ENCODE peak calls at places on chromosomes 13 and 19, in four cellular contexts. C is esophagus squamous epithelium, G is mucosa of descending colon, L is stomach. D is an unnamed sample.
A peak's percentile ranks its signal among the peaks of the same experiment; 100 is the strongest.

GRCh38 chr19:46976845-46977320 is 42.8 kb upstream of the NPAS1 start:
- DNase-seq in C (no peak), G (no peak), L (peak; percentile 43), D (no peak)

GRCh38 chr13:33323766-33324525 is 38.4 kb upstream of the STARD13 start:
- DNase-seq in C (no peak), G (no peak), L (no peak), D (no peak)

GRCh38 chr19:46466536-46467199 is 4.7 kb downstream of the PNMA8A start:
- DNase-seq in C (no peak), G (no peak), L (no peak), D (no peak)

GRCh38 chr13:19586904-19587634 is 25.7 kb upstream of the TPTE2 start:
- DNase-seq in C (no peak), G (peak; percentile 50), L (peak; percentile 31), D (no peak)

GRCh38 chr13:77692746-77693448 is 4.6 kb upstream of the SLAIN1 start:
- DNase-seq in C (no peak), G (no peak), L (no peak), D (no peak)

GRCh38 chr19:55156202-55157063 is 1.1 kb downstream of the TNNI3 start:
- DNase-seq in C (no peak), G (peak; percentile 83), L (peak; percentile 65), D (no peak)

GRCh38 chr19:11633223-11633622 is 35.9 kb downstream of the ZNF627 start:
- DNase-seq in C (no peak), G (no peak), L (no peak), D (no peak)

GRCh38 chr19:29277107-29277506 is 64.2 kb upstream of the UQCRFS1 start:
- DNase-seq in C (no peak), G (no peak), L (no peak), D (no peak)

GRCh38 chr19:35299523-35300339 is 7.8 kb downstream of the MAG start:
- DNase-seq in C (no peak), G (no peak), L (no peak), D (no peak)

GRCh38 chr19:47742636-47743035 is 2.7 kb upstream of the NOP53 start:
- DNase-seq in C (no peak), G (no peak), L (no peak), D (no peak)

GRCh38 chr19:30669329-30670010 is 297.3 kb downstream of the ZNF536 start:
- DNase-seq in C (no peak), G (peak; percentile 62), L (peak; percentile 63), D (peak; percentile 80)

GRCh38 chr13:110944121-110944967 is 29.5 kb upstream of the ANKRD10 start:
- DNase-seq in C (no peak), G (no peak), L (peak; percentile 32), D (no peak)

GRCh38 chr19:7483720-7484201 is 5.1 kb downstream of the PEX11G start:
- DNase-seq in C (no peak), G (no peak), L (no peak), D (no peak)

GRCh38 chr13:83503424-83503823 is 378.9 kb downstream of the SLITRK1 start:
- DNase-seq in C (no peak), G (no peak), L (no peak), D (no peak)

GRCh38 chr19:46629546-46630025 is 4.7 kb upstream of the PTGIR start:
- DNase-seq in C (no peak), G (no peak), L (peak; percentile 79), D (no peak)

GRCh38 chr13:60583911-60584753 is 187.1 kb downstream of the TDRD3 start:
- DNase-seq in C (no peak), G (no peak), L (no peak), D (no peak)

GRCh38 chr13:27493981-27494380 is 43.6 kb upstream of the MTIF3 start:
- DNase-seq in C (no peak), G (no peak), L (no peak), D (no peak)

GRCh38 chr19:57314146-57314545 is 6.1 kb upstream of the ZNF543 start:
- DNase-seq in C (no peak), G (no peak), L (no peak), D (no peak)

GRCh38 chr19:6292006-6292405 is 12.2 kb upstream of the MLLT1 start:
- DNase-seq in C (no peak), G (no peak), L (no peak), D (no peak)

GRCh38 chr19:5947435-5947834 is 30.5 kb downstream of the RANBP3 start:
- DNase-seq in C (no peak), G (no peak), L (peak; percentile 37), D (no peak)

GRCh38 chr13:95254341-95254740 is 46.9 kb downstream of the ABCC4 start:
- DNase-seq in C (no peak), G (no peak), L (no peak), D (no peak)

GRCh38 chr13:105342421-105342820 is 1193.0 kb downstream of the EFNB2 start:
- DNase-seq in C (no peak), G (no peak), L (no peak), D (no peak)

GRCh38 chr19:50794074-50794777 is 4.0 kb downstream of the ACP4 start:
- DNase-seq in C (no peak), G (peak; percentile 66), L (no peak), D (no peak)

GRCh38 chr19:1066251-1066747 is 668 bp upstream of the ARHGAP45 start:
- DNase-seq in C (no peak), G (peak; percentile 56), L (no peak), D (no peak)

GRCh38 chr19:49132974-49133609 is 13.7 kb downstream of the PPFIA3 start:
- DNase-seq in C (no peak), G (peak; percentile 83), L (peak; percentile 51), D (no peak)

GRCh38 chr19:17866312-17867012 is 5.3 kb upstream of the SLC5A5 start:
- DNase-seq in C (no peak), G (no peak), L (no peak), D (no peak)

GRCh38 chr19:32343550-32344262 is 1.7 kb upstream of the ZNF507 start:
- DNase-seq in C (no peak), G (no peak), L (no peak), D (no peak)

GRCh38 chr13:112074139-112074710 is 7.3 kb downstream of the SOX1 start:
- DNase-seq in C (no peak), G (no peak), L (no peak), D (no peak)

GRCh38 chr13:50126378-50127016 is 111.3 kb downstream of the KCNRG start:
- DNase-seq in C (no peak), G (peak; percentile 60), L (no peak), D (no peak)

GRCh38 chr19:29232315-29232852 is 19.4 kb upstream of the UQCRFS1 start:
- DNase-seq in C (no peak), G (no peak), L (no peak), D (no peak)

GRCh38 chr13:51235756-51236564 is 13.8 kb downstream of the FAM124A start:
- DNase-seq in C (no peak), G (no peak), L (no peak), D (no peak)

GRCh38 chr19:14116918-14117578 is 514 bp downstream of the PRKACA start:
- DNase-seq in C (peak; percentile 17), G (peak; percentile 64), L (no peak), D (no peak)

GRCh38 chr13:107284168-107284567 is 716.2 kb upstream of the ARGLU1 start:
- DNase-seq in C (no peak), G (no peak), L (no peak), D (no peak)

GRCh38 chr19:2372076-2372612 is 12.1 kb downstream of the TMPRSS9 start:
- DNase-seq in C (no peak), G (no peak), L (no peak), D (no peak)

GRCh38 chr13:99356216-99357089 is 49.3 kb upstream of the GPR183 start:
- DNase-seq in C (no peak), G (no peak), L (no peak), D (no peak)

GRCh38 chr19:47376589-47377144 is 27.6 kb downstream of the DHX34 start:
- DNase-seq in C (no peak), G (no peak), L (no peak), D (no peak)

GRCh38 chr13:97231118-97231831 is 9.1 kb downstream of the MBNL2 start:
- DNase-seq in C (no peak), G (no peak), L (no peak), D (no peak)

GRCh38 chr19:9622531-9622930 is 1.5 kb upstream of the ZNF561 start:
- DNase-seq in C (no peak), G (no peak), L (no peak), D (no peak)

GRCh38 chr19:9615828-9616227 is 5.2 kb downstream of the ZNF561 start:
- DNase-seq in C (no peak), G (no peak), L (no peak), D (no peak)

GRCh38 chr19:9620842-9621155 is 233 bp downstream of the ZNF561 start:
- DNase-seq in C (no peak), G (no peak), L (no peak), D (no peak)

GRCh38 chr19:9621156-9622037 is at the start of gene ZNF561:
- DNase-seq in C (peak; percentile 55), G (peak; percentile 88), L (peak; percentile 84), D (peak; percentile 60)
- TF ChIP-seq CTCF in C (no peak), G (no peak), L (no peak), D (no peak)

GRCh38 chr19:42246143-42246868 is 3.9 kb upstream of the GSK3A start:
- DNase-seq in C (no peak), G (peak; percentile 73), L (peak; percentile 73), D (no peak)
- TF ChIP-seq CTCF in C (peak; percentile 24), G (peak; percentile 38), L (peak; percentile 43), D (no peak)

DNA sequence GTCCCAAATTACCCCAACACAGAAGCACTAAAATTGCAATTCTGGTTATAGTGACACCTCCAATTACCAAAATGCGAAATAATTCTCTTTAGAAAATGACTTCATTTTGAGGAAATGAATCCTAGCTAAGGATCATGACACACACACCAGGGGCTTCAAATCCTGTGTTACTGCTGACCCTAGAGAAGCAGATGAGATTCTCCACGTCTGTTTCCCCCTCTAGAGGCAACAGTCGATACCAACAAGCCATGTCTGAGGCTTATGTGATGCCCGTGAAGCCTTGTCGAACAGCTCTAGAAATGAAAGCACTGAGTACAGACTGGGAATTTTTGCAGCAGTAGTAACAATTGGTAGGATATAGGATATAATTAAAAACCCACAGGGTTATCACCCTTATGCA is 153.6 kb upstream of the TMTC4 start:
- DNase-seq in C (no peak), G (no peak), L (no peak), D (no peak)
- TF ChIP-seq CTCF in C (no peak), G (no peak), L (no peak), D (no peak)

GRCh38 chr13:81017525-81018152 is 676.7 kb upstream of the SPRY2 start:
- DNase-seq in C (no peak), G (no peak), L (no peak), D (no peak)

GRCh38 chr13:81012031-81012430 is 671.1 kb upstream of the SPRY2 start:
- DNase-seq in C (no peak), G (no peak), L (no peak), D (no peak)
- TF ChIP-seq CTCF in C (no peak), G (no peak), L (no peak), D (no peak)

GRCh38 chr13:44437356-44438233 is 64.0 kb downstream of the SERP2 start:
- DNase-seq in C (no peak), G (no peak), L (no peak), D (no peak)
- TF ChIP-seq CTCF in C (peak; percentile 22), G (no peak), L (peak; percentile 6), D (no peak)

GRCh38 chr13:29566864-29567263 is 28.6 kb downstream of the SLC7A1 start:
- DNase-seq in C (no peak), G (no peak), L (no peak), D (no peak)
- TF ChIP-seq CTCF in C (no peak), G (no peak), L (no peak), D (no peak)

D was measured in omental fat pad.